ENCODE peak calls at places on chromosomes 3 and 15, in seven cellular contexts. One of them, this sample, is unnamed.
A peak's percentile ranks its signal among the peaks of the same experiment; 100 is the strongest.

GRCh38 chr15:35583863-35584528 is 38.0 kb upstream of the DPH6 start:
- DNase-seq in PC-3: no peak
- DNase-seq in fibroblast of lung: peak; percentile 71
- DNase-seq in uterus: no peak
- DNase-seq in tibial artery: no peak
- DNase-seq in body of pancreas: no peak
- DNase-seq in upper lobe of right lung: no peak
- DNase-seq in this sample: no peak

GRCh38 chr3:126676919-126677705 is 22.2 kb upstream of the TXNRD3 start:
- DNase-seq in PC-3: peak; percentile 37
- DNase-seq in fibroblast of lung: peak; percentile 24
- DNase-seq in uterus: no peak
- DNase-seq in tibial artery: no peak
- DNase-seq in body of pancreas: no peak
- DNase-seq in upper lobe of right lung: no peak
- DNase-seq in this sample: no peak

GRCh38 chr15:48617619-48618018 is 27.9 kb downstream of the FBN1 start:
- DNase-seq in PC-3: no peak
- DNase-seq in fibroblast of lung: peak; percentile 92
- DNase-seq in uterus: peak; percentile 76
- DNase-seq in tibial artery: peak; percentile 48
- DNase-seq in body of pancreas: peak; percentile 13
- DNase-seq in upper lobe of right lung: no peak
- DNase-seq in this sample: peak; percentile 55

GRCh38 chr3:101962055-101962454 is 112.7 kb downstream of the NFKBIZ start:
- DNase-seq in PC-3: no peak
- DNase-seq in fibroblast of lung: peak; percentile 89
- DNase-seq in uterus: no peak
- DNase-seq in tibial artery: no peak
- DNase-seq in body of pancreas: no peak
- DNase-seq in upper lobe of right lung: no peak
- DNase-seq in this sample: no peak

GRCh38 chr3:85297291-85297690 is 338.5 kb downstream of the CADM2 start:
- DNase-seq in PC-3: no peak
- DNase-seq in fibroblast of lung: no peak
- DNase-seq in uterus: no peak
- DNase-seq in tibial artery: no peak
- DNase-seq in body of pancreas: no peak
- DNase-seq in upper lobe of right lung: no peak
- DNase-seq in this sample: no peak

GRCh38 chr3:56923546-56924224 is 121.9 kb upstream of the ARHGEF3 start:
- DNase-seq in PC-3: peak; percentile 80
- DNase-seq in fibroblast of lung: peak; percentile 41
- DNase-seq in uterus: peak; percentile 52
- DNase-seq in tibial artery: peak; percentile 44
- DNase-seq in body of pancreas: peak; percentile 23
- DNase-seq in upper lobe of right lung: no peak
- DNase-seq in this sample: peak; percentile 18

GRCh38 chr3:167125612-167126407 is 254.3 kb downstream of the ZBBX start:
- DNase-seq in PC-3: peak; percentile 27
- DNase-seq in fibroblast of lung: no peak
- DNase-seq in uterus: no peak
- DNase-seq in tibial artery: no peak
- DNase-seq in body of pancreas: no peak
- DNase-seq in upper lobe of right lung: no peak
- DNase-seq in this sample: no peak

GRCh38 chr15:41493205-41493901 is at the start of gene ITPKA:
- DNase-seq in PC-3: peak; percentile 70
- DNase-seq in fibroblast of lung: peak; percentile 70
- DNase-seq in uterus: peak; percentile 45
- DNase-seq in tibial artery: peak; percentile 75
- DNase-seq in body of pancreas: peak; percentile 69
- DNase-seq in upper lobe of right lung: peak; percentile 86
- DNase-seq in this sample: peak; percentile 95

GRCh38 chr3:106710596-106710995 is 666.6 kb upstream of the CCDC54 start:
- DNase-seq in PC-3: no peak
- DNase-seq in fibroblast of lung: no peak
- DNase-seq in uterus: no peak
- DNase-seq in tibial artery: no peak
- DNase-seq in body of pancreas: no peak
- DNase-seq in upper lobe of right lung: no peak
- DNase-seq in this sample: no peak

GRCh38 chr3:174325834-174326705 is 533.1 kb upstream of the NAALADL2 start:
- DNase-seq in PC-3: no peak
- DNase-seq in fibroblast of lung: peak; percentile 81
- DNase-seq in uterus: no peak
- DNase-seq in tibial artery: no peak
- DNase-seq in body of pancreas: no peak
- DNase-seq in upper lobe of right lung: no peak
- DNase-seq in this sample: no peak

GRCh38 chr3:40054568-40055222 is 245.3 kb downstream of the MYRIP start:
- DNase-seq in PC-3: no peak
- DNase-seq in fibroblast of lung: peak; percentile 55
- DNase-seq in uterus: no peak
- DNase-seq in tibial artery: no peak
- DNase-seq in body of pancreas: no peak
- DNase-seq in upper lobe of right lung: no peak
- DNase-seq in this sample: no peak

GRCh38 chr3:89212614-89213013 is 105.2 kb downstream of the EPHA3 start:
- DNase-seq in PC-3: no peak
- DNase-seq in fibroblast of lung: peak; percentile 6
- DNase-seq in uterus: no peak
- DNase-seq in tibial artery: no peak
- DNase-seq in body of pancreas: no peak
- DNase-seq in upper lobe of right lung: no peak
- DNase-seq in this sample: no peak

GRCh38 chr3:158672293-158673176 is at the start of gene LXN:
- DNase-seq in PC-3: peak; percentile 91
- DNase-seq in fibroblast of lung: peak; percentile 79
- DNase-seq in uterus: peak; percentile 77
- DNase-seq in tibial artery: peak; percentile 83
- DNase-seq in body of pancreas: peak; percentile 88
- DNase-seq in upper lobe of right lung: peak; percentile 92
- DNase-seq in this sample: no peak

GRCh38 chr3:79367066-79367465 is 400.7 kb downstream of the ROBO1 start:
- DNase-seq in PC-3: peak; percentile 11
- DNase-seq in fibroblast of lung: peak; percentile 87
- DNase-seq in uterus: no peak
- DNase-seq in tibial artery: no peak
- DNase-seq in body of pancreas: no peak
- DNase-seq in upper lobe of right lung: no peak
- DNase-seq in this sample: no peak

GRCh38 chr3:36562945-36563344 is 182.6 kb downstream of the STAC start:
- DNase-seq in PC-3: no peak
- DNase-seq in fibroblast of lung: no peak
- DNase-seq in uterus: no peak
- DNase-seq in tibial artery: no peak
- DNase-seq in body of pancreas: no peak
- DNase-seq in upper lobe of right lung: no peak
- DNase-seq in this sample: no peak

GRCh38 chr3:186915808-186916796 is 14.2 kb upstream of the ST6GAL1 start:
- DNase-seq in PC-3: no peak
- DNase-seq in fibroblast of lung: no peak
- DNase-seq in uterus: no peak
- DNase-seq in tibial artery: no peak
- DNase-seq in body of pancreas: no peak
- DNase-seq in upper lobe of right lung: no peak
- DNase-seq in this sample: no peak

GRCh38 chr15:37789392-37789776 is 145.1 kb upstream of the TMCO5A start:
- DNase-seq in PC-3: no peak
- DNase-seq in fibroblast of lung: no peak
- DNase-seq in uterus: no peak
- DNase-seq in tibial artery: no peak
- DNase-seq in body of pancreas: no peak
- DNase-seq in upper lobe of right lung: no peak
- DNase-seq in this sample: no peak

GRCh38 chr3:28924744-28925360 is 356.0 kb upstream of the RBMS3 start:
- DNase-seq in PC-3: peak; percentile 76
- DNase-seq in fibroblast of lung: no peak
- DNase-seq in uterus: no peak
- DNase-seq in tibial artery: no peak
- DNase-seq in body of pancreas: no peak
- DNase-seq in upper lobe of right lung: no peak
- DNase-seq in this sample: peak; percentile 32

GRCh38 chr3:29511701-29512100 is 230.8 kb downstream of the RBMS3 start:
- DNase-seq in PC-3: no peak
- DNase-seq in fibroblast of lung: no peak
- DNase-seq in uterus: no peak
- DNase-seq in tibial artery: no peak
- DNase-seq in body of pancreas: no peak
- DNase-seq in upper lobe of right lung: no peak
- DNase-seq in this sample: no peak

GRCh38 chr3:122975924-122976293 is 51.7 kb downstream of the SEMA5B start:
- DNase-seq in PC-3: no peak
- DNase-seq in fibroblast of lung: peak; percentile 19
- DNase-seq in uterus: no peak
- DNase-seq in tibial artery: no peak
- DNase-seq in body of pancreas: no peak
- DNase-seq in upper lobe of right lung: no peak
- DNase-seq in this sample: peak; percentile 29

DNA sequence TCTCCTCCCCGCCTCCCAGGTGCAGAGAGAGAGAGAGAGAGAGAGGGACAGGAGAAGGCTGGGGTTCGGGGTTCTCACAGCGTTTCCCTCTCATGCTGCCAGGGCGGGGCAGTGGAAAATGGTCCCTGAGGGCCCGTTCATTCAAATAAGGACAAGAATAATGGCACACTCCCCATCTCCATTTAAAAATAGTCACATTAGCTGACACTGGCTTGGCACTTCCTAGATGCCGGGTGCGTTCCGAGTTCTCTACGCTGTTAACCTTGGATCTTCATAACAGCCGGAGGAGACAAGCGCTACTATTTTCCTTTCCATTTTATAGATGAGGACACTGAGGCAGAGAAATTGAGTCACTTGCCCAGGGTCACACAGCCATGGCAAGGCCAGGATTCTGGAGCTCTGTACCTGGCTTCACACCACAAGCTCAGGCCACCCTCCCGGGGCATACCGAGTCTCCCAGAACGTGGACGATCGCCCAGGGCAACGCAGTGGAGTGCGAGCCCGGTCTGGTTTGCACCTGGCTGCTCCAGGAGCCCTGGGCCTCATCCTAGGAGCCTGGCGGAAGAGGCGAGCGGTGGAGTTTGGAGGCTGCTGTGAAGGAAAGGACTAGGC is 608 bp upstream of the SLC6A6 start:
- DNase-seq in PC-3: no peak
- DNase-seq in fibroblast of lung: no peak
- DNase-seq in uterus: no peak
- DNase-seq in tibial artery: no peak
- DNase-seq in body of pancreas: no peak
- DNase-seq in upper lobe of right lung: no peak
- DNase-seq in this sample: no peak
- H3K4me1 ChIP-seq in PC-3: peaks cover 32% of the 10 kb centered on the region
- H3K4me1 ChIP-seq in fibroblast of lung: peaks cover 6% of the 10 kb centered on the region
- H3K4me1 ChIP-seq in uterus: peaks cover 14% of the 10 kb centered on the region
- H3K4me1 ChIP-seq in tibial artery: no peaks in the 10 kb centered on the region
- H3K4me1 ChIP-seq in body of pancreas: peaks cover 27% of the 10 kb centered on the region
- H3K4me1 ChIP-seq in upper lobe of right lung: peaks cover 33% of the 10 kb centered on the region
- H3K4me1 ChIP-seq in this sample: peaks cover 4% of the 10 kb centered on the region

DNA sequence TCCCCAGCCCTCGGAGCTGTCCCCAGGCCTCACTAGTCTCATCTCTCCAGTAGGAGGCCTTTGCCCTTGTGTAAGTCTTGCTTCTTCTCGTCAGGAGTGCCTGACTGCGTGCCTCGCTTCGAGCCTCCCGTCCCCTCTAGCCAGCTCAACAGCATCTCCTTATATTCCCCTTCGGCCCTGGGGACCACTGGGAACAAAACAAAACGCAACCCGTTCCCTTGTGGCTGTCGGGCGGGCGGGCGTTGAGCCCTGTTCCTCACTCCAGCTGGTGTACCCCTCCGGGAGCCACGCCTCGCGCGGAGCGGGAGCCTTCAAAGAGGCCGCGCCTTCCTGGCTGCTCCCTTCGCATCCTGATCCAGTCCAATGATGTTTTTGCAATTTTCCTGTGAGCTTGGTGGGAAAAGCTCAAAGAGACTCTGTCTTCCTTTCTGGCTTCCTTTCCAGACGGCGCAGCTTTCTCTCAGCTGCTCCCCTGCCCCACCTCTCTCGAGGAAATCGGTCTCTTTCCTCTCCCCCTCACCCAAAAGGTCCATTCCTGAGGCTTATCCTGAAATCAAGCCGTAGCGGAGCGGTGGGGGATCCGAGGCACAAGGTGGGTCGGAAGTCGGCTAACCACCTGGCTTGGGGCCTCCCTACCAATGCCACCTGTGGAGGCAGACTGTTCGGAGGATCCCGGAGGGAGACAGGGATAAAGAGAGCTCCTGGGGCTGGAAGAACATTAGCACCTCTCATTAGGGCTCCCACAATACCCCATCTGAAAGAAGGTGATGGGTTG is 33.4 kb upstream of the SRP14 start:
- DNase-seq in PC-3: no peak
- DNase-seq in fibroblast of lung: no peak
- DNase-seq in uterus: no peak
- DNase-seq in tibial artery: no peak
- DNase-seq in body of pancreas: no peak
- DNase-seq in upper lobe of right lung: peak; percentile 63
- DNase-seq in this sample: no peak
- H3K27ac ChIP-seq in PC-3: no peak overlapping the region
- H3K27ac ChIP-seq in fibroblast of lung: no peak overlapping the region
- H3K27ac ChIP-seq in uterus: no peak overlapping the region
- H3K27ac ChIP-seq in tibial artery: no peak overlapping the region
- H3K27ac ChIP-seq in body of pancreas: no peak overlapping the region
- H3K27ac ChIP-seq in upper lobe of right lung: peak overlapping the region; percentile 11
- H3K27ac ChIP-seq in this sample: no peak overlapping the region

GRCh38 chr3:55588120-55588765 is 101.1 kb upstream of the WNT5A start:
- DNase-seq in PC-3: no peak
- DNase-seq in fibroblast of lung: no peak
- DNase-seq in uterus: no peak
- DNase-seq in tibial artery: no peak
- DNase-seq in body of pancreas: no peak
- DNase-seq in upper lobe of right lung: no peak
- DNase-seq in this sample: peak; percentile 26

GRCh38 chr3:55591893-55592292 is 104.8 kb upstream of the WNT5A start:
- DNase-seq in PC-3: no peak
- DNase-seq in fibroblast of lung: peak; percentile 51
- DNase-seq in uterus: no peak
- DNase-seq in tibial artery: peak; percentile 24
- DNase-seq in body of pancreas: no peak
- DNase-seq in upper lobe of right lung: no peak
- DNase-seq in this sample: no peak

GRCh38 chr3:55596212-55596611 is 109.1 kb upstream of the WNT5A start:
- DNase-seq in PC-3: no peak
- DNase-seq in fibroblast of lung: no peak
- DNase-seq in uterus: no peak
- DNase-seq in tibial artery: no peak
- DNase-seq in body of pancreas: no peak
- DNase-seq in upper lobe of right lung: no peak
- DNase-seq in this sample: no peak

GRCh38 chr3:55595420-55595819 is 108.3 kb upstream of the WNT5A start:
- DNase-seq in PC-3: no peak
- DNase-seq in fibroblast of lung: no peak
- DNase-seq in uterus: no peak
- DNase-seq in tibial artery: no peak
- DNase-seq in body of pancreas: no peak
- DNase-seq in upper lobe of right lung: no peak
- DNase-seq in this sample: no peak

GRCh38 chr3:55592572-55592971 is 105.5 kb upstream of the WNT5A start:
- DNase-seq in PC-3: peak; percentile 71
- DNase-seq in fibroblast of lung: peak; percentile 68
- DNase-seq in uterus: no peak
- DNase-seq in tibial artery: no peak
- DNase-seq in body of pancreas: no peak
- DNase-seq in upper lobe of right lung: no peak
- DNase-seq in this sample: no peak
- H3K4me1 ChIP-seq in PC-3: peaks cover 20% of the 10 kb centered on the region
- H3K4me1 ChIP-seq in fibroblast of lung: no peaks in the 10 kb centered on the region
- H3K4me1 ChIP-seq in uterus: no peaks in the 10 kb centered on the region
- H3K4me1 ChIP-seq in tibial artery: no peaks in the 10 kb centered on the region
- H3K4me1 ChIP-seq in body of pancreas: no peaks in the 10 kb centered on the region
- H3K4me1 ChIP-seq in upper lobe of right lung: no peaks in the 10 kb centered on the region
- H3K4me1 ChIP-seq in this sample: peaks cover 3% of the 10 kb centered on the region

GRCh38 chr3:65712156-65712555 is 326.6 kb downstream of the MAGI1 start:
- DNase-seq in PC-3: no peak
- DNase-seq in fibroblast of lung: peak; percentile 53
- DNase-seq in uterus: no peak
- DNase-seq in tibial artery: no peak
- DNase-seq in body of pancreas: no peak
- DNase-seq in upper lobe of right lung: no peak
- DNase-seq in this sample: no peak
- H3K27ac ChIP-seq in PC-3: no peak overlapping the region
- H3K27ac ChIP-seq in fibroblast of lung: no peak overlapping the region
- H3K27ac ChIP-seq in uterus: no peak overlapping the region
- H3K27ac ChIP-seq in tibial artery: no peak overlapping the region
- H3K27ac ChIP-seq in body of pancreas: no peak overlapping the region
- H3K27ac ChIP-seq in upper lobe of right lung: no peak overlapping the region
- H3K27ac ChIP-seq in this sample: no peak overlapping the region

This sample was measured in SJCRH30.